ENCODE peak calls at places on chromosomes 5 and 9, in seven cellular contexts. K is progenitor cell of endocrine pancreas; Z is left lung; H is gastrocnemius medialis; C is activated CD8-positive, alpha-beta T cell treated with anti-CD3 and anti-CD28 coated beads for 36 hours; U is hepatocyte; A is ovary. I is an unnamed sample.

GRCh38 chr9:35294066-35294465 is 132.3 kb downstream of the UNC13B start:
- DNase-seq in A (no peak), H (no peak), C (no peak), Z (no peak), U (no peak), K (no peak), I (no peak)

GRCh38 chr9:18017136-18017535 is 438.3 kb downstream of the SH3GL2 start:
- DNase-seq in A (no peak), H (no peak), K (no peak), Z (no peak), C (no peak), U (no peak), I (no peak)

GRCh38 chr5:56711191-56711590 is 104.2 kb upstream of the MAP3K1 start:
- DNase-seq in U (no peak), A (no peak), Z (no peak), C (no peak), H (no peak), K (no peak), I (no peak)

GRCh38 chr5:151740336-151740942 is 18.0 kb downstream of the ATOX1 start:
- DNase-seq in K (peak; percentile 34), C (peak; percentile 59), A (peak; percentile 82), U (peak; percentile 92), Z (no peak), H (peak; percentile 6), I (peak; percentile 51)

GRCh38 chr5:97545856-97546570 is 363.0 kb upstream of the RIOK2 start:
- DNase-seq in H (no peak), K (no peak), U (no peak), Z (no peak), A (no peak), C (no peak), I (no peak)

GRCh38 chr5:71830626-71831539 is 111.8 kb downstream of the CARTPT start:
- DNase-seq in C (no peak), K (no peak), U (peak; percentile 70), H (no peak), Z (no peak), A (peak; percentile 71), I (no peak)

GRCh38 chr9:78614892-78615291 is 318.0 kb downstream of the PSAT1 start:
- DNase-seq in Z (no peak), C (no peak), A (no peak), U (no peak), K (no peak), H (no peak), I (no peak)

GRCh38 chr9:72635197-72635596 is 113.8 kb downstream of the TMC1 start:
- DNase-seq in Z (no peak), U (no peak), A (no peak), K (no peak), C (peak; percentile 45), H (no peak), I (no peak)

GRCh38 chr9:95822583-95823431 is 52.7 kb upstream of the ERCC6L2 start:
- DNase-seq in K (no peak), C (peak; percentile 80), H (no peak), A (no peak), U (peak; percentile 54), Z (no peak), I (no peak)

GRCh38 chr5:67878911-67879310 is 336.6 kb upstream of the PIK3R1 start:
- DNase-seq in U (no peak), K (no peak), A (no peak), Z (no peak), C (no peak), H (no peak), I (no peak)

GRCh38 chr9:3962467-3962866 is 337.4 kb downstream of the GLIS3 start:
- DNase-seq in C (no peak), K (no peak), U (peak; percentile 20), H (no peak), Z (no peak), A (no peak), I (no peak)

GRCh38 chr9:36772449-36773370 is 200.0 kb downstream of the MELK start:
- DNase-seq in A (no peak), Z (no peak), C (no peak), U (peak; percentile 52), H (no peak), K (no peak), I (no peak)

GRCh38 chr9:72633966-72634365 is 112.6 kb downstream of the TMC1 start:
- DNase-seq in A (no peak), C (peak; percentile 33), U (no peak), H (no peak), Z (no peak), K (no peak), I (no peak)

GRCh38 chr5:157020508-157021213 is 38.3 kb downstream of the HAVCR1 start:
- DNase-seq in K (no peak), C (no peak), U (no peak), A (no peak), H (no peak), Z (no peak), I (no peak)

GRCh38 chr5:124735169-124735858 is 11.1 kb downstream of the ZNF608 start:
- DNase-seq in C (no peak), K (peak; percentile 30), Z (no peak), A (peak; percentile 33), U (peak; percentile 80), H (no peak), I (peak; percentile 68)

GRCh38 chr9:13939129-13939528 is 374.8 kb downstream of the NFIB start:
- DNase-seq in A (no peak), Z (no peak), H (no peak), K (no peak), C (no peak), U (peak; percentile 24), I (no peak)

GRCh38 chr5:135208555-135209494 is 174.8 kb upstream of the PITX1 start:
- DNase-seq in Z (no peak), U (peak; percentile 74), H (no peak), K (peak; percentile 9), A (no peak), C (no peak), I (no peak)

GRCh38 chr5:53034832-53035231 is 45.7 kb downstream of the ITGA2 start:
- DNase-seq in U (no peak), C (no peak), A (no peak), H (no peak), K (no peak), Z (no peak), I (no peak)

GRCh38 chr5:53032188-53032587 is 43.0 kb downstream of the ITGA2 start:
- DNase-seq in Z (no peak), C (no peak), H (no peak), A (no peak), K (no peak), U (no peak), I (no peak)

GRCh38 chr5:53038196-53038847 is 49.2 kb downstream of the ITGA2 start:
- DNase-seq in U (no peak), A (no peak), Z (no peak), C (no peak), H (no peak), K (no peak), I (no peak)

GRCh38 chr5:53037141-53037859 is 48.1 kb downstream of the ITGA2 start:
- DNase-seq in Z (no peak), A (no peak), C (no peak), K (no peak), H (no peak), U (no peak), I (no peak)

DNA sequence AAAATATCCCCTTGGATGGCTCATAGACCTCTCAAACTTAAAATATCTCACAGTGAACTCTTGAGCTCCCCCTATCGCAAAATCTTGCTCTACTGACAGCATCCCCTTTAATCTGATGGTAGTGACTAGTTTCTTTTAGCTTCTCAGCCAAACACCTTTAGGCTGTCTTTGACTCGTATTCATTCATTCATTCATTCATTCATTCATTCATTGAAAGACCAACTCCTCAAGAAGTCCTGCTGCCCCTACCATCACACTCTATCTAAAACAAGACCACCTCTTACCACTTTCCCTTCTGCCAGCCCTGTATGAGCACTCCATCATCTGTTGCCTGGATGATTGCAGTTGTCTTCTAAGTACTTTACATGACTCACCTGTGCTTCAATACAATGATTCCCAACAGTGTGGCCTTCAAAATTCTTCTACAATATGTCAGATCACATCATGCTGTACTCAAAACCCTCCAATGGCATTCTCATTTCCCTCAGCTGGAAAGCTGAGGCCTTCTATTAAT is 46.8 kb downstream of the ITGA2 start:
- DNase-seq in H (no peak), Z (no peak), A (no peak), U (no peak), C (peak; percentile 20), K (no peak), I (peak; percentile 20)
- TF ChIP-seq CTCF in H (no peak), Z (no peak), A (no peak), U (peak; percentile 26), C (peak; percentile 70), K (peak; percentile 47), I (peak; percentile 59)

DNA sequence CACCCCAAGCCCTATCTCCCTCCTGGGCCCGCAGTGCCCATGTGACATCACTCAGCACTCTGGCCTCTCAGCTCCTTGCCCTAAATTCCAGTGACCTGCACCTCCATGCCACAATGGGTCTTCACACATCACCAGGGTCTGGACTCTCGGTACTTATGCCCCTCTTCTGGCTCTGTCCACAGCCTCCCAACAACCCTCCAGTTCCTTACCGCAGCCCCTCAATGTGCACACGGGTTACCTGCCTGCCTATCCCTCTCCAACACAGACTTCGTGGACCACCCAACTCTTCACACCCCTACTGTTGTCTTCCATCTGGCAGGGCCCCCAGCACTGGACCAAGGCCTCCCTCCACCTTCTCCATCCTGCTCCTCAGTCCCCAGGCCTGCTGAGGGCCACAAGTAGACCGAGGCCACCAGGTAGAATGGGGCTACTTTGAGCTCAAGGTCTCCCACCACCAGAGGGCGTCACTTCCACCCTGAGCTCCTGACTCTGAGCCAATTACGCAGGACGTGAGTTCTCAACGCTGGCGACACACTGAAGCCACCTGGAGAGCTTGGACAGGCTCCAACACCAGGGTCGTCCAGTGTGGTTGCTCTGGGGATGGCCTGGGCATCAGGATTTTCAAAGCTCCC is 172.1 kb downstream of the GABBR2 start:
- DNase-seq in K (no peak), C (peak; percentile 57), H (no peak), A (no peak), Z (no peak), U (peak; percentile 28), I (peak; percentile 26)
- TF ChIP-seq CTCF in K (no peak), C (peak; percentile 57), H (no peak), A (no peak), Z (no peak), U (peak; percentile 19), I (peak; percentile 50)

GRCh38 chr9:22169732-22170131 is 160.6 kb upstream of the CDKN2B start:
- DNase-seq in H (no peak), A (no peak), C (no peak), Z (no peak), K (no peak), U (no peak), I (no peak)
- TF ChIP-seq CTCF in H (no peak), A (no peak), C (no peak), Z (no peak), K (no peak), U (no peak), I (no peak)

GRCh38 chr5:149550267-149550582 is 1.0 kb downstream of the CSNK1A1 start:
- DNase-seq in Z (no peak), H (no peak), C (no peak), A (no peak), K (no peak), U (no peak), I (no peak)

GRCh38 chr5:149550608-149551226 is 522 bp downstream of the CSNK1A1 start:
- DNase-seq in Z (no peak), A (no peak), C (no peak), U (peak; percentile 28), H (no peak), K (no peak), I (peak; percentile 15)

GRCh38 chr5:149552038-149552494 is 827 bp upstream of the CSNK1A1 start:
- DNase-seq in C (no peak), H (no peak), U (no peak), Z (no peak), A (no peak), K (no peak), I (no peak)

GRCh38 chr5:149552761-149553160 is 1.5 kb upstream of the CSNK1A1 start:
- DNase-seq in A (no peak), Z (no peak), H (no peak), U (no peak), C (no peak), K (no peak), I (no peak)

GRCh38 chr5:149551227-149552037 is at the start of gene CSNK1A1:
- DNase-seq in A (peak; percentile 99), U (peak; percentile 100), Z (peak; percentile 99), C (peak; percentile 99), H (peak; percentile 96), K (peak; percentile 98), I (peak; percentile 98)
- TF ChIP-seq CTCF in A (peak; percentile 96), U (peak; percentile 68), Z (peak; percentile 62), C (peak; percentile 70), H (peak; percentile 97), K (peak; percentile 73), I (peak; percentile 66)